ENCODE peak calls at places on chromosome 6, in seven cellular contexts. D, I, E, L, Y, H and R are unnamed samples.

GRCh38 chr6:23365732-23366131 is 760.3 kb upstream of the NRSN1 start:
- DNase-seq in D (no peak), H (no peak), E (no peak), L (no peak), Y (no peak), I (no peak), R (no peak)

GRCh38 chr6:158819977-158820632 is 937 bp upstream of the EZR start:
- DNase-seq in L (no peak), D (no peak), H (peak), E (no peak), Y (no peak), I (no peak), R (no peak)

GRCh38 chr6:36577298-36577697 is 16.9 kb upstream of the SRSF3 start:
- DNase-seq in Y (no peak), I (no peak), H (no peak), E (no peak), L (no peak), D (peak), R (no peak)

GRCh38 chr6:42454428-42454791 is 2.7 kb upstream of the TRERF1 start:
- DNase-seq in E (no peak), L (no peak), D (no peak), H (peak), Y (peak), I (peak), R (no peak)

GRCh38 chr6:168571268-168571667 is 130.3 kb downstream of the SMOC2 start:
- DNase-seq in H (no peak), D (no peak), Y (no peak), I (no peak), L (no peak), E (no peak), R (no peak)

GRCh38 chr6:130050230-130050629 is 31.8 kb downstream of the L3MBTL3 start:
- DNase-seq in H (no peak), Y (no peak), L (no peak), D (peak), E (no peak), I (no peak), R (no peak)

GRCh38 chr6:56804996-56805395 is 149.9 kb upstream of the BEND6 start:
- DNase-seq in I (no peak), D (peak), E (no peak), Y (no peak), H (no peak), L (no peak), R (no peak)

GRCh38 chr6:45916692-45917091 is 99.0 kb downstream of the CLIC5 start:
- DNase-seq in D (no peak), L (no peak), Y (no peak), E (no peak), H (no peak), I (no peak), R (no peak)

GRCh38 chr6:17200395-17200794 is 80.8 kb upstream of the RBM24 start:
- DNase-seq in E (peak), Y (no peak), H (no peak), I (no peak), D (no peak), L (no peak), R (no peak)

GRCh38 chr6:11771473-11772048 is 7.0 kb downstream of the ADTRP start:
- DNase-seq in L (no peak), H (no peak), I (no peak), Y (no peak), E (no peak), D (peak), R (no peak)

GRCh38 chr6:50649086-50649485 is 64.2 kb upstream of the TFAP2D start:
- DNase-seq in I (no peak), L (no peak), Y (no peak), E (no peak), H (no peak), D (no peak), R (no peak)

GRCh38 chr6:168528457-168529095 is 87.6 kb downstream of the SMOC2 start:
- DNase-seq in E (no peak), L (no peak), D (no peak), H (no peak), Y (no peak), I (no peak), R (no peak)

GRCh38 chr6:159908535-159908934 is 17.7 kb downstream of the MAS1 start:
- DNase-seq in E (no peak), L (no peak), D (peak), H (no peak), Y (no peak), I (no peak), R (no peak)